ENCODE peak calls at places on chromosomes 13 and 19, in nine cellular contexts. One of them, this sample, is unnamed.

GRCh38 chr13:46100191-46100877 is 4.5 kb downstream of the CPB2 start:
- DNase-seq in HFFc6: no peak
- DNase-seq in activated B cell treated with CpG ODN at 0.5 μM for 24 hours: no peak
- DNase-seq in lower lobe of right lung: no peak
- DNase-seq in cardiac muscle cell: no peak
- DNase-seq in GM10248: peak
- DNase-seq in mammary epithelial cell: no peak
- DNase-seq in lower leg skin: no peak
- DNase-seq in right atrium auricular region: no peak
- DNase-seq in this sample: no peak

GRCh38 chr13:40660270-40660669 is 6.2 kb downstream of the FOXO1 start:
- DNase-seq in HFFc6: no peak
- DNase-seq in activated B cell treated with CpG ODN at 0.5 μM for 24 hours: no peak
- DNase-seq in lower lobe of right lung: no peak
- DNase-seq in cardiac muscle cell: peak
- DNase-seq in GM10248: no peak
- DNase-seq in mammary epithelial cell: no peak
- DNase-seq in lower leg skin: no peak
- DNase-seq in right atrium auricular region: no peak
- DNase-seq in this sample: no peak

GRCh38 chr19:44701228-44701627 is 2.3 kb downstream of the CEACAM16 start:
- DNase-seq in HFFc6: no peak
- DNase-seq in activated B cell treated with CpG ODN at 0.5 μM for 24 hours: no peak
- DNase-seq in lower lobe of right lung: no peak
- DNase-seq in cardiac muscle cell: no peak
- DNase-seq in GM10248: no peak
- DNase-seq in mammary epithelial cell: no peak
- DNase-seq in lower leg skin: no peak
- DNase-seq in right atrium auricular region: no peak
- DNase-seq in this sample: no peak

GRCh38 chr19:38025908-38026307 is 118.9 kb downstream of the SIPA1L3 start:
- DNase-seq in HFFc6: no peak
- DNase-seq in activated B cell treated with CpG ODN at 0.5 μM for 24 hours: no peak
- DNase-seq in lower lobe of right lung: no peak
- DNase-seq in cardiac muscle cell: no peak
- DNase-seq in GM10248: no peak
- DNase-seq in mammary epithelial cell: no peak
- DNase-seq in lower leg skin: no peak
- DNase-seq in right atrium auricular region: no peak
- DNase-seq in this sample: no peak

GRCh38 chr19:12841094-12841493 is 2.8 kb downstream of the MAST1 start:
- DNase-seq in HFFc6: no peak
- DNase-seq in activated B cell treated with CpG ODN at 0.5 μM for 24 hours: no peak
- DNase-seq in lower lobe of right lung: peak
- DNase-seq in cardiac muscle cell: peak
- DNase-seq in GM10248: no peak
- DNase-seq in mammary epithelial cell: no peak
- DNase-seq in lower leg skin: no peak
- DNase-seq in right atrium auricular region: no peak
- DNase-seq in this sample: peak

GRCh38 chr13:114064516-114065140 is 67.8 kb downstream of the RASA3 start:
- DNase-seq in HFFc6: no peak
- DNase-seq in activated B cell treated with CpG ODN at 0.5 μM for 24 hours: no peak
- DNase-seq in lower lobe of right lung: peak
- DNase-seq in cardiac muscle cell: peak
- DNase-seq in GM10248: no peak
- DNase-seq in mammary epithelial cell: peak
- DNase-seq in lower leg skin: no peak
- DNase-seq in right atrium auricular region: no peak
- DNase-seq in this sample: no peak

GRCh38 chr13:109088101-109088500 is 458.7 kb downstream of the MYO16 start:
- DNase-seq in HFFc6: no peak
- DNase-seq in activated B cell treated with CpG ODN at 0.5 μM for 24 hours: no peak
- DNase-seq in lower lobe of right lung: no peak
- DNase-seq in cardiac muscle cell: no peak
- DNase-seq in GM10248: no peak
- DNase-seq in mammary epithelial cell: peak
- DNase-seq in lower leg skin: no peak
- DNase-seq in right atrium auricular region: no peak
- DNase-seq in this sample: no peak

GRCh38 chr19:15815306-15815705 is at the start of gene OR10H1:
- DNase-seq in HFFc6: no peak
- DNase-seq in activated B cell treated with CpG ODN at 0.5 μM for 24 hours: no peak
- DNase-seq in lower lobe of right lung: no peak
- DNase-seq in cardiac muscle cell: no peak
- DNase-seq in GM10248: no peak
- DNase-seq in mammary epithelial cell: peak
- DNase-seq in lower leg skin: no peak
- DNase-seq in right atrium auricular region: no peak
- DNase-seq in this sample: no peak

GRCh38 chr13:46660859-46661258 is 107.9 kb downstream of the LRCH1 start:
- DNase-seq in HFFc6: no peak
- DNase-seq in activated B cell treated with CpG ODN at 0.5 μM for 24 hours: no peak
- DNase-seq in lower lobe of right lung: no peak
- DNase-seq in cardiac muscle cell: no peak
- DNase-seq in GM10248: no peak
- DNase-seq in mammary epithelial cell: no peak
- DNase-seq in lower leg skin: no peak
- DNase-seq in right atrium auricular region: no peak
- DNase-seq in this sample: no peak

GRCh38 chr13:76737526-76737925 is 148.7 kb downstream of the KCTD12 start:
- DNase-seq in HFFc6: no peak
- DNase-seq in activated B cell treated with CpG ODN at 0.5 μM for 24 hours: no peak
- DNase-seq in lower lobe of right lung: no peak
- DNase-seq in cardiac muscle cell: no peak
- DNase-seq in GM10248: no peak
- DNase-seq in mammary epithelial cell: no peak
- DNase-seq in lower leg skin: no peak
- DNase-seq in right atrium auricular region: no peak
- DNase-seq in this sample: no peak

GRCh38 chr13:46593403-46593802 is 40.4 kb downstream of the LRCH1 start:
- DNase-seq in HFFc6: no peak
- DNase-seq in activated B cell treated with CpG ODN at 0.5 μM for 24 hours: peak
- DNase-seq in lower lobe of right lung: no peak
- DNase-seq in cardiac muscle cell: no peak
- DNase-seq in GM10248: peak
- DNase-seq in mammary epithelial cell: no peak
- DNase-seq in lower leg skin: no peak
- DNase-seq in right atrium auricular region: no peak
- DNase-seq in this sample: no peak

GRCh38 chr19:45782820-45783785 is 813 bp upstream of the DMPK start:
- DNase-seq in HFFc6: peak
- DNase-seq in activated B cell treated with CpG ODN at 0.5 μM for 24 hours: no peak
- DNase-seq in lower lobe of right lung: no peak
- DNase-seq in cardiac muscle cell: peak
- DNase-seq in GM10248: no peak
- DNase-seq in mammary epithelial cell: peak
- DNase-seq in lower leg skin: no peak
- DNase-seq in right atrium auricular region: peak
- DNase-seq in this sample: no peak
- TF ChIP-seq CTCF in HFFc6: peak
- TF ChIP-seq CTCF in activated B cell treated with CpG ODN at 0.5 μM for 24 hours: no peak
- TF ChIP-seq CTCF in lower lobe of right lung: no peak
- TF ChIP-seq CTCF in cardiac muscle cell: no peak
- TF ChIP-seq CTCF in GM10248: no peak
- TF ChIP-seq CTCF in mammary epithelial cell: no peak
- TF ChIP-seq CTCF in lower leg skin: no peak
- TF ChIP-seq CTCF in right atrium auricular region: no peak
- TF ChIP-seq CTCF in this sample: no peak

GRCh38 chr19:41617941-41618730 is 8.7 kb downstream of the CEACAM4 start:
- DNase-seq in HFFc6: no peak
- DNase-seq in activated B cell treated with CpG ODN at 0.5 μM for 24 hours: no peak
- DNase-seq in lower lobe of right lung: no peak
- DNase-seq in cardiac muscle cell: no peak
- DNase-seq in GM10248: no peak
- DNase-seq in mammary epithelial cell: no peak
- DNase-seq in lower leg skin: no peak
- DNase-seq in right atrium auricular region: no peak
- DNase-seq in this sample: no peak

GRCh38 chr19:41619018-41619571 is 7.8 kb downstream of the CEACAM4 start:
- DNase-seq in HFFc6: no peak
- DNase-seq in activated B cell treated with CpG ODN at 0.5 μM for 24 hours: no peak
- DNase-seq in lower lobe of right lung: no peak
- DNase-seq in cardiac muscle cell: no peak
- DNase-seq in GM10248: no peak
- DNase-seq in mammary epithelial cell: no peak
- DNase-seq in lower leg skin: peak
- DNase-seq in right atrium auricular region: no peak
- DNase-seq in this sample: no peak

GRCh38 chr19:41615207-41615606 is 11.7 kb downstream of the CEACAM4 start:
- DNase-seq in HFFc6: no peak
- DNase-seq in activated B cell treated with CpG ODN at 0.5 μM for 24 hours: no peak
- DNase-seq in lower lobe of right lung: no peak
- DNase-seq in cardiac muscle cell: no peak
- DNase-seq in GM10248: no peak
- DNase-seq in mammary epithelial cell: no peak
- DNase-seq in lower leg skin: no peak
- DNase-seq in right atrium auricular region: no peak
- DNase-seq in this sample: no peak

GRCh38 chr19:41620171-41620570 is 6.7 kb downstream of the CEACAM4 start:
- DNase-seq in HFFc6: no peak
- DNase-seq in activated B cell treated with CpG ODN at 0.5 μM for 24 hours: no peak
- DNase-seq in lower lobe of right lung: no peak
- DNase-seq in cardiac muscle cell: no peak
- DNase-seq in GM10248: no peak
- DNase-seq in mammary epithelial cell: no peak
- DNase-seq in lower leg skin: peak
- DNase-seq in right atrium auricular region: no peak
- DNase-seq in this sample: no peak

GRCh38 chr19:41616785-41617621 is 9.9 kb downstream of the CEACAM4 start:
- DNase-seq in HFFc6: no peak
- DNase-seq in activated B cell treated with CpG ODN at 0.5 μM for 24 hours: no peak
- DNase-seq in lower lobe of right lung: no peak
- DNase-seq in cardiac muscle cell: peak
- DNase-seq in GM10248: no peak
- DNase-seq in mammary epithelial cell: peak
- DNase-seq in lower leg skin: no peak
- DNase-seq in right atrium auricular region: no peak
- DNase-seq in this sample: no peak
- TF ChIP-seq CTCF in HFFc6: no peak
- TF ChIP-seq CTCF in activated B cell treated with CpG ODN at 0.5 μM for 24 hours: no peak
- TF ChIP-seq CTCF in lower lobe of right lung: no peak
- TF ChIP-seq CTCF in cardiac muscle cell: no peak
- TF ChIP-seq CTCF in GM10248: no peak
- TF ChIP-seq CTCF in mammary epithelial cell: no peak
- TF ChIP-seq CTCF in lower leg skin: no peak
- TF ChIP-seq CTCF in right atrium auricular region: no peak
- TF ChIP-seq CTCF in this sample: no peak

DNA sequence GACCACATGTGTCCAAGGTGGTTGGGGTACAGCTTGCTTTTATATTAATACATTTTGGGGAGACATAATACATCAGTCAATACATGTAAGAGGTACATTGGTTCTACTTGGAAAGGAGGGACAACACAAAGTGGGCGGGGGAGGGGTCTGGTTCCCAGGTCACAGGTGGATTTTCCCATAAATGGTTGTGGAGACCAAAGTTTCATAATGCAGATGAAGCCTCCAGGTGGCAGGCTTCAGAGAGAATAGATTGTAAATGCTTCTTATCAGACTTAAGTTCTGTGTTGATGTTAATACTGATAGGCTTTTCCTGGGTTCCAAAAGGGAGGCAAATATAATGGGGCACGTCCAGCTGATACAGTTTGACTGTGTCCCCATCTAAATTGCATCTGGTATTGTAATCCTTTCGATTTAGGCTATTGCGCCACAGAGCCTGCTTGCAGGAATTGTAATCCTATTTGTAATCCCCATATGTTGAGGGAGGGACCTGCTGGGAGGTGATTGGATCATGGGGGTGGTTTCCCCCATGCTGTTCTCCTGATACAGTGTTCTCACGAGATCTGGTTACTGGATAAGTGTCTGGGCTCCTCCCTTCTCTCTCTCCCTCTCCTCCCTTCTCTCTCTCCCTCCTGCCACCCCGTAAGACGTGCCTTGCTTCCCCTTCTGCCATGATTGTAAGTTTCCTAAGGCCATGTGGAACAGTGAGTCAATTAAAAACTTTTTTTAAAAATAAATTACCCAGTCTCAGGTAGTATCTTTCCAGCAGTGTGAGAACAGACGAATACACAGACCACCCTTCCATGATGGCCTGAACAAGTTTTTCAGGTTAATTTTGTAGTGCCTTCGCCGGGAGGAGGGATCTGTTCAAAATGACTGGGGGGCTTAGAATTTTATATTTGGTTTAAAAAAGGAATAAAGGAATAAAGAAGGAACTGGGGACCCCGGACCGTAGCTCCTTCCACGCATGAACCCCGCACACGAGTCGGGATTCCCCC is 44.9 kb downstream of the ZNF823 start:
- DNase-seq in HFFc6: peak
- DNase-seq in activated B cell treated with CpG ODN at 0.5 μM for 24 hours: no peak
- DNase-seq in lower lobe of right lung: no peak
- DNase-seq in cardiac muscle cell: peak
- DNase-seq in GM10248: no peak
- DNase-seq in mammary epithelial cell: peak
- DNase-seq in lower leg skin: no peak
- DNase-seq in right atrium auricular region: no peak
- DNase-seq in this sample: no peak
- TF ChIP-seq CTCF in HFFc6: peak
- TF ChIP-seq CTCF in activated B cell treated with CpG ODN at 0.5 μM for 24 hours: no peak
- TF ChIP-seq CTCF in lower lobe of right lung: no peak
- TF ChIP-seq CTCF in cardiac muscle cell: no peak
- TF ChIP-seq CTCF in GM10248: no peak
- TF ChIP-seq CTCF in mammary epithelial cell: no peak
- TF ChIP-seq CTCF in lower leg skin: no peak
- TF ChIP-seq CTCF in right atrium auricular region: no peak
- TF ChIP-seq CTCF in this sample: no peak

GRCh38 chr13:20775961-20776360 is 2.2 kb upstream of the EEF1AKMT1 start:
- DNase-seq in HFFc6: no peak
- DNase-seq in activated B cell treated with CpG ODN at 0.5 μM for 24 hours: no peak
- DNase-seq in lower lobe of right lung: no peak
- DNase-seq in cardiac muscle cell: no peak
- DNase-seq in GM10248: no peak
- DNase-seq in mammary epithelial cell: no peak
- DNase-seq in lower leg skin: no peak
- DNase-seq in right atrium auricular region: no peak
- DNase-seq in this sample: no peak

GRCh38 chr13:20779405-20779804 is 5.6 kb upstream of the EEF1AKMT1 start:
- DNase-seq in HFFc6: no peak
- DNase-seq in activated B cell treated with CpG ODN at 0.5 μM for 24 hours: no peak
- DNase-seq in lower lobe of right lung: no peak
- DNase-seq in cardiac muscle cell: no peak
- DNase-seq in GM10248: no peak
- DNase-seq in mammary epithelial cell: no peak
- DNase-seq in lower leg skin: no peak
- DNase-seq in right atrium auricular region: no peak
- DNase-seq in this sample: no peak

GRCh38 chr13:20774746-20775145 is 985 bp upstream of the EEF1AKMT1 start:
- DNase-seq in HFFc6: no peak
- DNase-seq in activated B cell treated with CpG ODN at 0.5 μM for 24 hours: no peak
- DNase-seq in lower lobe of right lung: no peak
- DNase-seq in cardiac muscle cell: no peak
- DNase-seq in GM10248: no peak
- DNase-seq in mammary epithelial cell: no peak
- DNase-seq in lower leg skin: no peak
- DNase-seq in right atrium auricular region: no peak
- DNase-seq in this sample: no peak

GRCh38 chr13:20773194-20774080 is at the start of gene EEF1AKMT1:
- DNase-seq in HFFc6: peak
- DNase-seq in activated B cell treated with CpG ODN at 0.5 μM for 24 hours: peak
- DNase-seq in lower lobe of right lung: peak
- DNase-seq in cardiac muscle cell: peak
- DNase-seq in GM10248: peak
- DNase-seq in mammary epithelial cell: peak
- DNase-seq in lower leg skin: peak
- DNase-seq in right atrium auricular region: peak
- DNase-seq in this sample: peak

GRCh38 chr13:20776751-20777150 is 3.0 kb upstream of the EEF1AKMT1 start:
- DNase-seq in HFFc6: no peak
- DNase-seq in activated B cell treated with CpG ODN at 0.5 μM for 24 hours: no peak
- DNase-seq in lower lobe of right lung: no peak
- DNase-seq in cardiac muscle cell: no peak
- DNase-seq in GM10248: no peak
- DNase-seq in mammary epithelial cell: no peak
- DNase-seq in lower leg skin: no peak
- DNase-seq in right atrium auricular region: no peak
- DNase-seq in this sample: no peak
- TF ChIP-seq CTCF in HFFc6: no peak
- TF ChIP-seq CTCF in activated B cell treated with CpG ODN at 0.5 μM for 24 hours: no peak
- TF ChIP-seq CTCF in lower lobe of right lung: no peak
- TF ChIP-seq CTCF in cardiac muscle cell: no peak
- TF ChIP-seq CTCF in GM10248: no peak
- TF ChIP-seq CTCF in mammary epithelial cell: no peak
- TF ChIP-seq CTCF in lower leg skin: no peak
- TF ChIP-seq CTCF in right atrium auricular region: no peak
- TF ChIP-seq CTCF in this sample: no peak

This sample was measured in progenitor cell of endocrine pancreas.